ENCODE peak calls at places on chromosomes 11 and 22, in ten cellular contexts. K is uterus, W is A549, Q is HepG2, C is prostate gland, N is esophagus muscularis mucosa, L is esophagus squamous epithelium, F is body of pancreas, Y is sigmoid colon, S is tibial nerve. M is an unnamed sample.

GRCh38 chr22:31650391-31650790 is 11.6 kb downstream of the PISD start:
- DNase-seq in L (no peak), N (no peak), F (no peak), Y (no peak), K (no peak), Q (no peak), W (no peak), C (no peak), S (no peak), M (no peak)

GRCh38 chr11:84800755-84801346 is 826.3 kb downstream of the DLG2 start:
- DNase-seq in F (no peak), S (no peak), Y (no peak), L (no peak), N (no peak), W (peak; percentile 41), C (no peak), Q (peak; percentile 13), K (no peak), M (no peak)

GRCh38 chr11:93143800-93144199 is 54.0 kb downstream of the SLC36A4 start:
- DNase-seq in F (no peak), C (no peak), Q (no peak), K (no peak), N (no peak), L (no peak), Y (no peak), S (no peak), W (no peak), M (no peak)

GRCh38 chr11:68690671-68691401 is 6.5 kb downstream of the GAL start:
- DNase-seq in S (no peak), L (no peak), C (no peak), F (no peak), Q (no peak), W (no peak), Y (peak; percentile 33), K (no peak), N (no peak), M (no peak)

GRCh38 chr11:77101043-77101537 is 1.6 kb upstream of the OMP start:
- DNase-seq in F (no peak), L (no peak), S (no peak), Y (no peak), W (peak; percentile 57), Q (peak; percentile 41), N (no peak), C (no peak), K (no peak), M (no peak)

GRCh38 chr11:2143652-2144548 is 4.7 kb upstream of the IGF2 start:
- DNase-seq in Q (no peak), F (no peak), C (no peak), N (no peak), K (no peak), S (no peak), W (peak; percentile 44), Y (no peak), L (no peak), M (no peak)

GRCh38 chr11:69828276-69828970 is 9.2 kb upstream of the FGF3 start:
- DNase-seq in N (no peak), C (no peak), W (no peak), F (no peak), S (no peak), Q (no peak), K (no peak), Y (peak; percentile 38), L (no peak), M (no peak)

GRCh38 chr11:75576445-75577049 is 14.5 kb downstream of the SERPINH1 start:
- DNase-seq in K (no peak), L (no peak), C (no peak), F (no peak), Y (no peak), W (peak; percentile 70), Q (no peak), S (peak; percentile 36), N (no peak), M (peak; percentile 67)

GRCh38 chr11:2440646-2441045 is 3.7 kb downstream of the TRPM5 start:
- DNase-seq in L (no peak), K (no peak), C (no peak), Q (no peak), N (no peak), W (no peak), Y (no peak), F (no peak), S (no peak), M (no peak)

GRCh38 chr11:72023335-72023734 is 24.6 kb downstream of the IL18BP start:
- DNase-seq in W (no peak), L (no peak), Q (no peak), Y (peak; percentile 20), K (no peak), F (no peak), S (no peak), N (no peak), C (no peak), M (no peak)

GRCh38 chr22:20750461-20751184 is 23.3 kb upstream of the SERPIND1 start:
- DNase-seq in S (peak; percentile 72), Y (peak; percentile 77), Q (no peak), W (peak; percentile 25), L (no peak), K (peak; percentile 66), F (peak; percentile 21), C (peak; percentile 72), N (no peak), M (peak; percentile 80)

GRCh38 chr22:43482310-43482625 is 70.5 kb downstream of the MPPED1 start:
- DNase-seq in S (no peak), C (no peak), W (no peak), Q (no peak), N (no peak), K (no peak), F (no peak), Y (no peak), L (no peak), M (no peak)

GRCh38 chr22:46561435-46561905 is 24.1 kb upstream of the CELSR1 start:
- DNase-seq in Q (peak; percentile 76), F (no peak), Y (no peak), K (no peak), W (peak; percentile 77), S (peak; percentile 3), N (no peak), L (no peak), C (no peak), M (no peak)

GRCh38 chr11:77110836-77111235 is 8.2 kb downstream of the OMP start:
- DNase-seq in N (no peak), F (no peak), Y (no peak), S (no peak), W (no peak), C (no peak), Q (no peak), L (no peak), K (no peak), M (no peak)

GRCh38 chr11:44611088-44611487 is 45.6 kb downstream of the CD82 start:
- DNase-seq in Y (no peak), N (no peak), C (no peak), Q (no peak), F (no peak), W (no peak), S (no peak), K (no peak), L (no peak), M (no peak)

GRCh38 chr11:17636721-17637120 is 82.7 kb upstream of the MYOD1 start:
- DNase-seq in K (no peak), Q (no peak), W (no peak), L (no peak), N (no peak), Y (no peak), F (no peak), S (no peak), C (no peak), M (no peak)
- H3K27ac ChIP-seq in K (no peak overlapping the region), Q (no peak overlapping the region), W (no peak overlapping the region), L (no peak overlapping the region), N (no peak overlapping the region), Y (no peak overlapping the region), F (no peak overlapping the region), S (no peak overlapping the region), C (no peak overlapping the region), M (no peak overlapping the region)

GRCh38 chr11:67303132-67303988 is at the start of gene SSH3:
- DNase-seq in Y (peak; percentile 84), F (peak; percentile 83), C (peak; percentile 81), L (no peak), S (peak; percentile 47), K (peak; percentile 64), W (peak; percentile 74), Q (peak; percentile 56), N (no peak), M (peak; percentile 83)
- TF ChIP-seq POLR2A in Y (no peak), F (peak; percentile 74), C (peak; percentile 90), L (no peak), S (no peak), K (no peak), W (peak; percentile 65), Q (no peak), N (peak; percentile 3), M (no peak)

GRCh38 chr11:35982061-35982460 is 38.2 kb downstream of the LDLRAD3 start:
- DNase-seq in W (no peak), N (no peak), K (no peak), Y (no peak), F (no peak), S (no peak), C (no peak), L (no peak), Q (no peak), M (no peak)

GRCh38 chr11:35981581-35981980 is 37.7 kb downstream of the LDLRAD3 start:
- DNase-seq in S (no peak), Y (no peak), W (no peak), F (no peak), Q (no peak), K (peak; percentile 26), L (no peak), C (no peak), N (no peak), M (no peak)

GRCh38 chr11:35986958-35987357 is 43.1 kb downstream of the LDLRAD3 start:
- DNase-seq in K (no peak), C (no peak), S (no peak), Q (no peak), F (no peak), N (no peak), W (no peak), Y (no peak), L (no peak), M (no peak)

GRCh38 chr11:35980646-35981402 is 37.0 kb downstream of the LDLRAD3 start:
- DNase-seq in S (no peak), L (no peak), Y (no peak), Q (no peak), F (no peak), C (no peak), W (no peak), K (no peak), N (no peak), M (no peak)

GRCh38 chr11:35983965-35984364 is 40.1 kb downstream of the LDLRAD3 start:
- DNase-seq in C (no peak), Y (no peak), F (no peak), S (no peak), W (no peak), Q (no peak), K (no peak), L (no peak), N (no peak), M (no peak)
- H3K9me3 ChIP-seq in C (no peaks in the 10 kb centered on the region), Y (no peaks in the 10 kb centered on the region), F (no peaks in the 10 kb centered on the region), S (no peaks in the 10 kb centered on the region), W (peaks cover 2% of the 10 kb centered on the region), Q (no peaks in the 10 kb centered on the region), K (no peaks in the 10 kb centered on the region), L (no peaks in the 10 kb centered on the region), N (no peaks in the 10 kb centered on the region), M (no peaks in the 10 kb centered on the region)

GRCh38 chr22:29837780-29838598 is at the start of gene ASCC2:
- DNase-seq in S (peak; percentile 99), F (peak; percentile 100), N (peak; percentile 100), Q (peak; percentile 96), C (peak; percentile 99), K (peak; percentile 98), W (peak; percentile 97), Y (peak; percentile 99), L (peak; percentile 87), M (peak; percentile 99)
- H3K27ac ChIP-seq in S (peak within 1 kb of the TSS; percentile 80), F (peak within 1 kb of the TSS; percentile 83), N (peak within 1 kb of the TSS; percentile 85), Q (peak within 1 kb of the TSS; percentile 52), C (peak within 1 kb of the TSS; percentile 83), K (peak within 1 kb of the TSS; percentile 75), W (peak within 1 kb of the TSS; percentile 88), Y (peak within 1 kb of the TSS; percentile 76), L (peak within 1 kb of the TSS; percentile 88), M (peak within 1 kb of the TSS; percentile 76)

M was measured in heart left ventricle.